ENCODE peak calls at places on chromosome 6, in five cellular contexts. One of them, this sample, is unnamed.

GRCh38 chr6:150204705-150205472 is 62.0 kb downstream of the PPP1R14C start:
- DNase-seq in SK-MEL-5: no peak
- DNase-seq in activated CD4-positive, alpha-beta T cell treated with anti-CD3 and anti-CD28 coated beads for 1 hour: no peak
- DNase-seq in T-helper 17 cell: no peak
- DNase-seq in caudate nucleus: no peak
- DNase-seq in this sample: no peak

GRCh38 chr6:14540276-14540675 is 422.7 kb downstream of the CD83 start:
- DNase-seq in T-helper 17 cell: no peak
- DNase-seq in SK-MEL-5: no peak
- DNase-seq in activated CD4-positive, alpha-beta T cell treated with anti-CD3 and anti-CD28 coated beads for 1 hour: no peak
- DNase-seq in caudate nucleus: no peak
- DNase-seq in this sample: no peak

GRCh38 chr6:43495409-43495941 is 14.7 kb downstream of the LRRC73 start:
- DNase-seq in caudate nucleus: no peak
- DNase-seq in T-helper 17 cell: no peak
- DNase-seq in SK-MEL-5: peak
- DNase-seq in activated CD4-positive, alpha-beta T cell treated with anti-CD3 and anti-CD28 coated beads for 1 hour: no peak
- DNase-seq in this sample: no peak

GRCh38 chr6:19804362-19805145 is 32.6 kb upstream of the ID4 start:
- DNase-seq in caudate nucleus: peak
- DNase-seq in T-helper 17 cell: no peak
- DNase-seq in SK-MEL-5: peak
- DNase-seq in activated CD4-positive, alpha-beta T cell treated with anti-CD3 and anti-CD28 coated beads for 1 hour: no peak
- DNase-seq in this sample: peak

GRCh38 chr6:20415304-20416062 is 13.8 kb downstream of the E2F3 start:
- DNase-seq in caudate nucleus: no peak
- DNase-seq in SK-MEL-5: no peak
- DNase-seq in T-helper 17 cell: no peak
- DNase-seq in activated CD4-positive, alpha-beta T cell treated with anti-CD3 and anti-CD28 coated beads for 1 hour: no peak
- DNase-seq in this sample: no peak

GRCh38 chr6:89352329-89353117 is at the start of gene UBE2J1:
- DNase-seq in activated CD4-positive, alpha-beta T cell treated with anti-CD3 and anti-CD28 coated beads for 1 hour: peak
- DNase-seq in T-helper 17 cell: peak
- DNase-seq in SK-MEL-5: peak
- DNase-seq in caudate nucleus: peak
- DNase-seq in this sample: peak

GRCh38 chr6:96059586-96059985 is 43.8 kb downstream of the FUT9 start:
- DNase-seq in SK-MEL-5: no peak
- DNase-seq in caudate nucleus: no peak
- DNase-seq in T-helper 17 cell: no peak
- DNase-seq in activated CD4-positive, alpha-beta T cell treated with anti-CD3 and anti-CD28 coated beads for 1 hour: no peak
- DNase-seq in this sample: no peak

GRCh38 chr6:142226731-142227130 is 75.1 kb upstream of the ADGRG6 start:
- DNase-seq in activated CD4-positive, alpha-beta T cell treated with anti-CD3 and anti-CD28 coated beads for 1 hour: no peak
- DNase-seq in caudate nucleus: no peak
- DNase-seq in T-helper 17 cell: no peak
- DNase-seq in SK-MEL-5: no peak
- DNase-seq in this sample: no peak

GRCh38 chr6:52543729-52544324 is 33.0 kb downstream of the TRAM2 start:
- DNase-seq in activated CD4-positive, alpha-beta T cell treated with anti-CD3 and anti-CD28 coated beads for 1 hour: no peak
- DNase-seq in T-helper 17 cell: no peak
- DNase-seq in SK-MEL-5: no peak
- DNase-seq in caudate nucleus: no peak
- DNase-seq in this sample: no peak

This sample was measured in NCI-H748 treated with DMSO at 0.1 percent for 48 hours.